ENCODE peak calls at places on chromosomes 3 and 15, in six cellular contexts. L is H1; A is ovary; M is lower lobe of right lung; U is tibial artery; Q is effector memory CD4-positive, alpha-beta T cell. T is an unnamed sample.

GRCh38 chr3:122004123-122004522 is 17.9 kb downstream of the ILDR1 start:
- DNase-seq in A (no peak), U (no peak), L (no peak), Q (no peak), M (no peak), T (no peak)

GRCh38 chr3:191848818-191849217 is 387.9 kb downstream of the PYDC2 start:
- DNase-seq in L (no peak), Q (no peak), M (no peak), A (no peak), U (no peak), T (no peak)

GRCh38 chr3:36892457-36893136 is 52.3 kb downstream of the TRANK1 start:
- DNase-seq in M (no peak), L (peak; percentile 24), U (no peak), Q (no peak), A (no peak), T (no peak)

GRCh38 chr3:168250415-168250861 is 154.7 kb upstream of the GOLIM4 start:
- DNase-seq in L (no peak), Q (no peak), M (no peak), A (no peak), U (no peak), T (no peak)

GRCh38 chr15:96354731-96355560 is 24.4 kb downstream of the NR2F2 start:
- DNase-seq in L (no peak), U (no peak), A (no peak), M (no peak), Q (no peak), T (no peak)

GRCh38 chr3:70090322-70090913 is 90.9 kb downstream of the SAMMSON start:
- DNase-seq in U (no peak), M (no peak), Q (no peak), A (no peak), L (no peak), T (no peak)

GRCh38 chr15:67839358-67839928 is 402 bp downstream of the RNU6-1 start:
- DNase-seq in U (no peak), Q (no peak), M (no peak), L (no peak), A (no peak), T (no peak)

GRCh38 chr3:111610189-111610588 is 15.0 kb upstream of the ZBED2 start:
- DNase-seq in L (no peak), U (no peak), A (no peak), M (no peak), Q (peak; percentile 20), T (no peak)

GRCh38 chr3:117243657-117244056 is 534.1 kb downstream of the TUSC7 start:
- DNase-seq in M (no peak), U (no peak), Q (no peak), A (no peak), L (no peak), T (no peak)

GRCh38 chr3:127539366-127540060 is 51.0 kb downstream of the TPRA1 start:
- DNase-seq in M (no peak), A (no peak), U (no peak), Q (no peak), L (no peak), T (no peak)

GRCh38 chr15:56693761-56694160 is 39.5 kb downstream of the ZNF280D start:
- DNase-seq in A (no peak), U (no peak), M (no peak), Q (no peak), L (no peak), T (no peak)

GRCh38 chr3:179765396-179765795 is 112.6 kb downstream of the USP13 start:
- DNase-seq in Q (no peak), A (no peak), L (no peak), U (no peak), M (no peak), T (no peak)

GRCh38 chr3:184481924-184482671 is 79.5 kb upstream of the EPHB3 start:
- DNase-seq in L (no peak), A (no peak), U (no peak), M (no peak), Q (no peak), T (no peak)

GRCh38 chr15:61499371-61499770 is 270.3 kb upstream of the RORA start:
- DNase-seq in L (no peak), M (no peak), U (no peak), A (no peak), Q (no peak), T (no peak)

GRCh38 chr3:69288161-69288895 is 97.6 kb downstream of the FRMD4B start:
- DNase-seq in A (no peak), Q (no peak), M (no peak), U (no peak), L (peak; percentile 68), T (no peak)

GRCh38 chr3:154886437-154886836 is 193.7 kb upstream of the MME start:
- DNase-seq in Q (no peak), U (no peak), M (no peak), L (no peak), A (no peak), T (no peak)

GRCh38 chr3:53346514-53346913 is 829 bp downstream of the DCP1A start:
- DNase-seq in Q (no peak), U (no peak), L (peak; percentile 44), A (no peak), M (no peak), T (no peak)

GRCh38 chr3:142657033-142657432 is 60.8 kb downstream of the PLS1 start:
- DNase-seq in M (no peak), U (no peak), L (no peak), A (no peak), Q (no peak), T (no peak)

GRCh38 chr15:79341361-79341760 is 30.4 kb downstream of the TMED3 start:
- DNase-seq in M (no peak), Q (no peak), U (no peak), L (no peak), A (no peak), T (no peak)
- H3K27ac ChIP-seq in M (no peak overlapping the region), Q (no peak overlapping the region), U (no peak overlapping the region), L (no peak overlapping the region), A (no peak overlapping the region), T (no peak overlapping the region)

GRCh38 chr3:128987701-128988100 is 6.2 kb downstream of the CFAP92 start:
- DNase-seq in U (no peak), M (no peak), A (no peak), L (no peak), Q (no peak), T (no peak)

GRCh38 chr3:128988286-128988685 is 5.6 kb downstream of the CFAP92 start:
- DNase-seq in U (no peak), Q (no peak), M (no peak), L (no peak), A (no peak), T (no peak)

GRCh38 chr3:128984596-128984995 is 9.3 kb downstream of the CFAP92 start:
- DNase-seq in M (no peak), A (no peak), U (no peak), L (no peak), Q (no peak), T (no peak)

GRCh38 chr3:128987297-128987696 is 6.6 kb downstream of the CFAP92 start:
- DNase-seq in M (no peak), U (no peak), A (no peak), L (no peak), Q (no peak), T (no peak)

GRCh38 chr3:128983293-128984069 is 10.4 kb downstream of the CFAP92 start:
- DNase-seq in A (no peak), U (no peak), Q (no peak), L (no peak), M (no peak), T (no peak)
- H3K27ac ChIP-seq in A (no peak overlapping the region), U (no peak overlapping the region), Q (no peak overlapping the region), L (no peak overlapping the region), M (no peak overlapping the region), T (no peak overlapping the region)

GRCh38 chr3:71301001-71301400 is 282.5 kb downstream of the FOXP1 start:
- DNase-seq in M (no peak), A (no peak), L (no peak), Q (no peak), U (no peak), T (no peak)
- H3K27ac ChIP-seq in M (no peak overlapping the region), A (no peak overlapping the region), L (no peak overlapping the region), Q (peak overlapping the region; percentile 14), U (no peak overlapping the region), T (no peak overlapping the region)

GRCh38 chr3:195888311-195888761 is 20.0 kb downstream of the TNK2 start:
- DNase-seq in A (no peak), M (no peak), L (no peak), U (no peak), Q (no peak), T (no peak)
- H3K27ac ChIP-seq in A (no peak overlapping the region), M (no peak overlapping the region), L (no peak overlapping the region), U (no peak overlapping the region), Q (no peak overlapping the region), T (no peak overlapping the region)

GRCh38 chr15:58161436-58161835 is 23.3 kb downstream of the AQP9 start:
- DNase-seq in U (no peak), Q (no peak), M (no peak), L (no peak), A (no peak), T (no peak)

GRCh38 chr15:58169934-58170333 is 31.8 kb downstream of the AQP9 start:
- DNase-seq in Q (no peak), A (no peak), L (no peak), U (no peak), M (no peak), T (no peak)

GRCh38 chr15:58165661-58166060 is 27.5 kb downstream of the AQP9 start:
- DNase-seq in L (no peak), Q (no peak), M (no peak), A (peak; percentile 54), U (peak; percentile 47), T (peak; percentile 83)

GRCh38 chr15:58171476-58172061 is 33.4 kb downstream of the AQP9 start:
- DNase-seq in M (no peak), L (no peak), A (no peak), U (no peak), Q (no peak), T (no peak)

DNA sequence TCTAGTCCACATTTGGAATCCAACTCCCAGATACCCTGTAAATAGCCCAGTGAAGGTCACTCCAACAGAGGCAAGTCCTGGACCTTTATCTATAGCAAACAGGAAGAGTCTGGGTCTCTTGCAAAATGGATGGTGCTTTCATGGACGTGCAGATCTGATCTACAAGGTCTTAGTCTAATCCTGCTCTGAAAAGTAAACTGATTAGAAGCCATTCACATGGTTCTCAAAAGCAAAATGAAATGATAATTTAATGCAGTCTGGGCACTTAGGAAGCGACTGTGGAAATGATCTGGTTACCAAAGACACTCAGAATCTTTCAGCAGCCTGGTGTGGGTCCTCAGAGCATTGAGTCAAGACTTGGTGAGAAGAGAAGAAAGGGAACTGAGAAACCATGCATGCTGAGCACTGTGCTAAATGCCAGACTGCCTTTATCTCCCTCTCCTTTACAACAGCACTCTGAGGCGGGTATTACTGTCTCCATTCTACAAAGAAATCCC is 29.0 kb downstream of the AQP9 start:
- DNase-seq in L (no peak), A (no peak), M (no peak), Q (no peak), U (no peak), T (no peak)
- H3K27ac ChIP-seq in L (no peak overlapping the region), A (no peak overlapping the region), M (no peak overlapping the region), Q (no peak overlapping the region), U (no peak overlapping the region), T (no peak overlapping the region)

T was measured in right lobe of liver.